ENCODE peak calls at places on chromosomes 4 and X, in ten cellular contexts. R is naive thymus-derived CD4-positive, alpha-beta T cell; F is A549; S is activated naive CD8-positive, alpha-beta T cell treated with anti-CD3 and anti-CD28 coated beads, Interleukin-2, amount 50 U/mL, for 24 hours; E is activated CD8-positive, alpha-beta T cell treated with anti-CD3 and anti-CD28 coated beads, Interleukin-2, amount 10 ng/mL, durations not matched to agents 7 days and 5 days; J is Right ventricle myocardium superior; G is stimulated activated naive CD8-positive, alpha-beta T cell treated with anti-CD3 and anti-CD28 coated beads, Interleukin-15, amount 100 ng/mL, for 72 hours; U is stimulated activated memory B cell treated with anti-CD40 and anti-IgM and Interleukin-4, amounts not matched to agents 10 μg/mL and 1 μg/mL and 100 μg/mL, for 72 hours; W is gastroesophageal sphincter; I is left lung. Y is an unnamed sample.

GRCh38 chr4:34181891-34182290 is 2062.4 kb downstream of the ARAP2 start:
- ATAC-seq in R (no peak), F (peak), S (no peak), E (no peak), J (no peak), G (no peak), U (no peak), W (no peak), I (peak), Y (no peak)

GRCh38 chr4:1616574-1616964 is 67.5 kb downstream of the FAM53A start:
- ATAC-seq in R (no peak), F (no peak), S (no peak), E (no peak), J (peak), G (no peak), U (no peak), W (no peak), I (peak), Y (no peak)

GRCh38 chr4:6855692-6856297 is 53.8 kb upstream of the TBC1D14 start:
- ATAC-seq in R (peak), F (peak), S (peak), E (peak), J (peak), G (peak), U (peak), W (peak), I (no peak), Y (peak)

GRCh38 chr4:139595989-139596679 is 40.1 kb upstream of the SETD7 start:
- ATAC-seq in R (no peak), F (peak), S (no peak), E (no peak), J (peak), G (no peak), U (no peak), W (peak), I (peak), Y (peak)

GRCh38 chr4:112946127-112946526 is 103.3 kb upstream of the ANK2 start:
- ATAC-seq in R (no peak), F (no peak), S (no peak), E (no peak), J (no peak), G (no peak), U (peak), W (no peak), I (no peak), Y (no peak)

GRCh38 chr4:110475881-110476818 is at the start of gene ENPEP:
- ATAC-seq in R (no peak), F (no peak), S (no peak), E (no peak), J (peak), G (no peak), U (no peak), W (peak), I (peak), Y (no peak)

GRCh38 chr4:152525878-152526277 is 10.0 kb downstream of the FBXW7 start:
- ATAC-seq in R (no peak), F (no peak), S (no peak), E (no peak), J (no peak), G (peak), U (no peak), W (no peak), I (no peak), Y (no peak)

GRCh38 chr4:25813705-25814104 is 49.1 kb downstream of the SEL1L3 start:
- ATAC-seq in R (no peak), F (peak), S (no peak), E (no peak), J (peak), G (no peak), U (no peak), W (peak), I (peak), Y (peak)

GRCh38 chrX:39619182-39620009 is 478.4 kb downstream of the BCOR start:
- ATAC-seq in R (no peak), F (no peak), S (no peak), E (no peak), J (no peak), G (no peak), U (no peak), W (no peak), I (peak), Y (no peak)

GRCh38 chr4:105632599-105632998 is 75.9 kb downstream of the INTS12 start:
- ATAC-seq in R (no peak), F (no peak), S (no peak), E (no peak), J (no peak), G (no peak), U (no peak), W (no peak), I (peak), Y (no peak)

GRCh38 chr4:184351560-184352451 is 122.5 kb downstream of the IRF2 start:
- ATAC-seq in R (no peak), F (no peak), S (no peak), E (no peak), J (no peak), G (no peak), U (no peak), W (no peak), I (no peak), Y (no peak)

GRCh38 chr4:95129708-95130343 is 372.1 kb downstream of the BMPR1B start:
- ATAC-seq in R (peak), F (peak), S (no peak), E (no peak), J (peak), G (peak), U (no peak), W (peak), I (peak), Y (peak)

GRCh38 chrX:87873988-87874500 is 356.4 kb downstream of the KLHL4 start:
- ATAC-seq in R (no peak), F (no peak), S (no peak), E (no peak), J (no peak), G (no peak), U (no peak), W (no peak), I (peak), Y (no peak)

GRCh38 chrX:13341491-13342101 is 21.7 kb upstream of the ATXN3L start:
- ATAC-seq in R (no peak), F (peak), S (no peak), E (no peak), J (no peak), G (no peak), U (no peak), W (no peak), I (no peak), Y (no peak)

GRCh38 chr4:1614854-1615595 is 69.1 kb downstream of the FAM53A start:
- ATAC-seq in R (peak), F (no peak), S (no peak), E (no peak), J (no peak), G (no peak), U (no peak), W (no peak), I (no peak), Y (no peak)

GRCh38 chr4:180437601-180438000 is 1805.6 kb upstream of the TENM3 start:
- ATAC-seq in R (no peak), F (no peak), S (no peak), E (no peak), J (no peak), G (no peak), U (no peak), W (no peak), I (no peak), Y (no peak)

GRCh38 chr4:8084712-8085490 is 73.7 kb downstream of the ABLIM2 start:
- ATAC-seq in R (no peak), F (no peak), S (no peak), E (no peak), J (no peak), G (no peak), U (no peak), W (no peak), I (no peak), Y (no peak)

GRCh38 chr4:174120446-174121142 is 162.9 kb downstream of the FBXO8 start:
- ATAC-seq in R (peak), F (peak), S (no peak), E (no peak), J (peak), G (no peak), U (peak), W (peak), I (peak), Y (peak)

GRCh38 chrX:1661922-1662221 is 47.0 kb downstream of the ASMT start:
- ATAC-seq in R (no peak), F (no peak), S (no peak), E (peak), J (no peak), G (no peak), U (no peak), W (no peak), I (no peak), Y (no peak)

GRCh38 chr4:7637971-7638370 is 203.2 kb upstream of the PSAPL1 start:
- ATAC-seq in R (no peak), F (no peak), S (no peak), E (no peak), J (no peak), G (no peak), U (no peak), W (no peak), I (no peak), Y (no peak)